ENCODE peak calls at places on chromosomes 13 and 19, in four cellular contexts. N is GM23248; P is Jurkat, Clone E6-1; D is IMR-90. F is an unnamed sample.
A peak's percentile ranks its signal among the peaks of the same experiment; 100 is the strongest.

GRCh38 chr13:30049692-30050091 is 199.3 kb upstream of the UBL3 start:
- DNase-seq in N (peak; percentile 39), P (no peak), D (no peak), F (peak; percentile 73)

GRCh38 chr13:113407103-113407530 is 43.2 kb upstream of the GRTP1 start:
- DNase-seq in N (no peak), P (no peak), D (no peak), F (no peak)

GRCh38 chr13:71290963-71291937 is 575.8 kb downstream of the DACH1 start:
- DNase-seq in N (peak; percentile 33), P (peak; percentile 5), D (peak; percentile 1), F (peak; percentile 38)

GRCh38 chr19:5621945-5622464 is 571 bp downstream of the SAFB2 start:
- DNase-seq in N (peak; percentile 60), P (no peak), D (no peak), F (no peak)

GRCh38 chr19:1177322-1178114 is 3.5 kb upstream of the SBNO2 start:
- DNase-seq in N (peak; percentile 98), P (no peak), D (peak; percentile 97), F (peak; percentile 96)

GRCh38 chr13:29577135-29578051 is 18.1 kb downstream of the SLC7A1 start:
- DNase-seq in N (peak; percentile 70), P (no peak), D (peak; percentile 38), F (no peak)

GRCh38 chr13:114043421-114044053 is 69.7 kb upstream of the C13orf46 start:
- DNase-seq in N (peak; percentile 85), P (peak; percentile 47), D (peak; percentile 95), F (no peak)

GRCh38 chr19:19662866-19663291 is 597 bp downstream of the ATP13A1 start:
- DNase-seq in N (peak; percentile 66), P (no peak), D (peak; percentile 4), F (no peak)

GRCh38 chr13:48874165-48874564 is 101.5 kb upstream of the FNDC3A start:
- DNase-seq in N (no peak), P (no peak), D (no peak), F (no peak)

GRCh38 chr13:33109319-33109718 is 93.1 kb downstream of the KL start:
- DNase-seq in N (peak; percentile 58), P (no peak), D (no peak), F (no peak)

GRCh38 chr19:1977116-1977515 is 36.1 kb downstream of the CSNK1G2 start:
- DNase-seq in N (no peak), P (no peak), D (no peak), F (no peak)

GRCh38 chr19:35517342-35517741 is 3.9 kb upstream of the DMKN start:
- DNase-seq in N (no peak), P (no peak), D (no peak), F (no peak)

GRCh38 chr13:52686381-52686780 is 33.7 kb downstream of the SUGT1 start:
- DNase-seq in N (no peak), P (no peak), D (no peak), F (no peak)

GRCh38 chr13:42333613-42334328 is 61.8 kb downstream of the AKAP11 start:
- DNase-seq in N (peak; percentile 42), P (peak; percentile 49), D (peak; percentile 22), F (peak; percentile 22)

GRCh38 chr13:93039131-93039530 is 187.5 kb upstream of the GPC6 start:
- DNase-seq in N (peak; percentile 16), P (no peak), D (peak; percentile 67), F (no peak)

GRCh38 chr19:6071840-6072239 is 38.5 kb downstream of the RFX2 start:
- DNase-seq in N (peak; percentile 46), P (no peak), D (no peak), F (no peak)

GRCh38 chr19:3606174-3606689 is 443 bp downstream of the TBXA2R start:
- DNase-seq in N (peak; percentile 37), P (no peak), D (no peak), F (no peak)

GRCh38 chr13:21576424-21576823 is 27.5 kb downstream of the MICU2 start:
- DNase-seq in N (peak; percentile 7), P (no peak), D (peak; percentile 33), F (no peak)

GRCh38 chr13:114128624-114129522 is 3.5 kb downstream of the RASA3 start:
- DNase-seq in N (peak; percentile 98), P (peak; percentile 56), D (peak; percentile 95), F (peak; percentile 27)

GRCh38 chr19:19213822-19214558 is 2.2 kb downstream of the NCAN start:
- DNase-seq in N (no peak), P (no peak), D (no peak), F (no peak)

GRCh38 chr19:3055741-3056453 is 6.4 kb downstream of the TLE5 start:
- DNase-seq in N (no peak), P (no peak), D (no peak), F (peak; percentile 82)

GRCh38 chr13:108213946-108214345 is 1.4 kb downstream of the LIG4 start:
- DNase-seq in N (peak; percentile 77), P (peak; percentile 23), D (peak; percentile 31), F (peak; percentile 89)

GRCh38 chr13:46613409-46614049 is 60.6 kb downstream of the LRCH1 start:
- DNase-seq in N (no peak), P (no peak), D (peak; percentile 40), F (no peak)

GRCh38 chr19:17967258-17968051 is 548 bp downstream of the KCNN1 start:
- DNase-seq in N (no peak), P (no peak), D (no peak), F (no peak)

GRCh38 chr13:114077938-114078335 is 54.5 kb downstream of the RASA3 start:
- DNase-seq in N (peak; percentile 89), P (no peak), D (peak; percentile 40), F (no peak)

GRCh38 chr19:40200352-40201099 is 9.3 kb downstream of the MAP3K10 start:
- DNase-seq in N (no peak), P (no peak), D (no peak), F (peak; percentile 20)

GRCh38 chr13:113169277-113170272 is 11.1 kb downstream of the PROZ start:
- DNase-seq in N (no peak), P (no peak), D (no peak), F (no peak)

DNA sequence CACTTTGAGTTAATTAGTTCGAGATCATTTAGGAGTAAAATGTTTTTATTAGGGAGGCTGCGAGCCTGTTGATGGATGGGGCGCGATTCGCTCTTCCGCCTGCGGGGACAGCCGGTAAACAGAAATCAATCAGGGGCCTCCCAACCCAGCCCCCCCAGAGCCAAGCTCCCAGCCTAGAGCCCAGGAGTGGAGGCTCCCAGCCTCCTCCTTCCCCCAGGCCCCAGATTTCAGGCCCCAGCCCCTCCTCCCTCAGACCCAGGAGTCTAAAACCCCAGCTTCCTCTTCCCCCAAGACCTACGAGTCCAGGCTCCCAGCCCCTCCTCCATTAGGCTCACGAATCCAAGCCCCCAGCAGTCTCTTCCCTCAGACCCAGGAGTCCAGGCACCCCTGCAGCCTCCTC is 9.7 kb upstream of the ERFL start:
- DNase-seq in N (no peak), P (no peak), D (no peak), F (no peak)
- H3K4me3 ChIP-seq in N (no peak overlapping the region), P (no peak overlapping the region), D (no peak overlapping the region), F (no peak overlapping the region)

DNA sequence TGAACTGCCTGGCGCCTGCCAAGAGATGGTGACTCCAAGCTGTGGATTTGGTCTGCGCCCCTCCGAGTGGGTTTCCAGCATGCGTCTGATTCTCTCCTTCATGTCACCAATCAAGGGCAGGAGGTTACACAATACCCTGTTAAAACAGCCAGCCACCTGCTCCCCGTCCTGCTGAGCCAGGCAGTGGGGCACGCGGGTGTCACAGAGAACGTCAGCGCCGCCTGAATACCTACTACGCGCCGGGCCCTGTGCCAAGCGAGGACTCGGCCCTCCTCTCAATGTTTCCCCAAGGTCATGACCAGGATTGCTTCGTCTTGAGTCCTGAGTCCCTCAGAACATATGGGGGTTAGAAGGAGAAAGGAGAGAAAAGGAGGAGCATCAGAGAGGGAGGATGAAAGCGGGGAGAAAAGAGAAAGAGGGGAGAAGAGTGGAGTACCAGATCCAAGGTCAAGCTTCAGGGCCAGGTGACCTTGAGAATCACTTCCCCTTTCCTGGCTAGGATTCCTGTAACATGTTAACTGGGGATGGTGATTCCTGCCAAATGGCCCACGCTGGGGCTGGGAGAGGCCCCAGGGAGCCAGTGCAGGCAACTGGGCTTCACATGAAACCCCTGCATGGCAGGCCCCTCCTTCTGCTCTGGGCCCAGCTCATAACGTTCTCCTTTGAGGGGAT is 213.6 kb downstream of the URI1 start:
- DNase-seq in N (no peak), P (no peak), D (no peak), F (no peak)
- H3K4me3 ChIP-seq in N (no peak overlapping the region), P (no peak overlapping the region), D (no peak overlapping the region), F (no peak overlapping the region)

GRCh38 chr19:58400916-58401824 is 5.7 kb downstream of the RNF225 start:
- DNase-seq in N (peak; percentile 100), P (peak; percentile 99), D (peak; percentile 99), F (peak; percentile 98)

GRCh38 chr19:58398545-58398944 is 3.1 kb downstream of the RNF225 start:
- DNase-seq in N (no peak), P (no peak), D (no peak), F (no peak)

GRCh38 chr19:58401825-58402433 is 6.5 kb downstream of the RNF225 start:
- DNase-seq in N (no peak), P (no peak), D (no peak), F (no peak)

GRCh38 chr19:58400638-58400915 is 5.1 kb downstream of the RNF225 start:
- DNase-seq in N (no peak), P (no peak), D (no peak), F (no peak)

DNA sequence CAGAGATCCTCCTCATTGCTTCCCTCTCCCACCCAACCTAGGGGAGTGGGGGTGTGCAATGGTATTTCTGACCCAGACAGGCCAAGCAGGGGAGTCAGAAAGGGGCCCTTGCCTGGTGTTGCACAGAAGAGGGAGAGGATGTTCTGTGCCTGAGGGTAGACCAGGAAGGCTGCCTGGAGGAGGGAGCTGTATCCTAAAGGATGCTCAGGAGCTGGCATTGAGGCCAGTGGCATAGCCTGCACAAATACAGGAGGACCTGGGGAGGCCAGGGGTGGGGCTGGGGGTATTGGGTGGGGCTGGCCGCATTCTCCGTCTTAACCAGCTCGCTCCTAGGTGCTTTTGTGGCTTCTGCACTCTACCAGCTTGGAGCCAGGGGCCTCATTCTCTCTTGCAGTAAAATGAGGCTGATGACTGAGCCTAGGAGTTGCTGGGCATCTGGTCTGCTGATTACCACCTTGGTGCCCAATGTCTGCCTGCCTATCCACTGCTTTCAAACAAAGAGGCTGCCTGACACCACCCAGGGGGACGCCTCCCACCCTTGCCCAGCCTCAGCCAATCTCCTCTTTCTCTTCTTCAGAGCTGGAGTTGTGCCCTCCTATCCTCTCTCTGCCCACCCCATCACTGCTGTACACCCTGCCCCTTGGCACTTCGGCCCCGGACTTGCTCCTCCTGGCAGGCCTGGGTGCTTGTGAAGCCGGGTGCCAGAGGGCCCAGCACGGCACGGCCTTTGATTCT is 4.6 kb downstream of the RNF225 start:
- DNase-seq in N (peak; percentile 36), P (no peak), D (no peak), F (no peak)
- H3K4me3 ChIP-seq in N (peak overlapping the region; percentile 75), P (peak overlapping the region; percentile 48), D (peak overlapping the region; percentile 52), F (no peak overlapping the region)

GRCh38 chr19:55459551-55459949 is 1.9 kb downstream of the ISOC2 start:
- DNase-seq in N (no peak), P (no peak), D (no peak), F (no peak)
- H3K4me3 ChIP-seq in N (no peak overlapping the region), P (no peak overlapping the region), D (no peak overlapping the region), F (no peak overlapping the region)

F was measured in bronchial epithelial cell.